ENCODE peak calls at places on chromosomes 16 and 17, in five cellular contexts. Y is NCI-H524; D is stimulated activated CD8-positive, alpha-beta memory T cell treated with anti-CD3 and anti-CD28 coated beads, Interleukin-7, amount 100 ng/mL, for 48 hours; Z is cardiac fibroblast; P is T-helper 1 cell. T is an unnamed sample.
A peak's percentile ranks its signal among the peaks of the same experiment; 100 is the strongest.

GRCh38 chr17:76265624-76266243 is 586 bp downstream of the UBALD2 start:
- DNase-seq in Y (peak; percentile 25), D (no peak), Z (peak; percentile 47), P (peak; percentile 61), T (peak; percentile 84)

GRCh38 chr16:275786-276232 is at the start of gene RGS11:
- DNase-seq in Y (no peak), D (no peak), Z (no peak), P (no peak), T (peak; percentile 60)

GRCh38 chr16:83713597-83713996 is 94.2 kb upstream of the HSBP1 start:
- DNase-seq in Y (no peak), D (no peak), Z (no peak), P (no peak), T (no peak)

GRCh38 chr17:58317421-58318064 is 11.1 kb downstream of the TSPOAP1 start:
- DNase-seq in Y (peak; percentile 66), D (peak; percentile 77), Z (peak; percentile 62), P (peak; percentile 51), T (peak; percentile 25)

GRCh38 chr17:59916446-59916845 is 23.5 kb downstream of the RPS6KB1 start:
- DNase-seq in Y (no peak), D (no peak), Z (no peak), P (no peak), T (no peak)

GRCh38 chr16:2857451-2858244 is at the start of gene PRSS22:
- DNase-seq in Y (no peak), D (no peak), Z (no peak), P (no peak), T (no peak)

GRCh38 chr16:53504665-53505064 is 1.7 kb upstream of the AKTIP start:
- DNase-seq in Y (no peak), D (no peak), Z (peak; percentile 95), P (no peak), T (no peak)

GRCh38 chr17:67456103-67456502 is 79.0 kb downstream of the PITPNC1 start:
- DNase-seq in Y (no peak), D (no peak), Z (no peak), P (no peak), T (no peak)

GRCh38 chr16:84925092-84925772 is 86.1 kb downstream of the ZDHHC7 start:
- DNase-seq in Y (peak; percentile 30), D (peak; percentile 48), Z (peak; percentile 38), P (peak; percentile 54), T (peak; percentile 83)

GRCh38 chr17:83173997-83174858 is 94.8 kb downstream of the METRNL start:
- DNase-seq in Y (no peak), D (no peak), Z (peak; percentile 42), P (no peak), T (peak; percentile 49)

GRCh38 chr16:82152641-82153094 is 17.4 kb downstream of the MPHOSPH6 start:
- DNase-seq in Y (no peak), D (no peak), Z (no peak), P (no peak), T (no peak)

GRCh38 chr16:66930189-66930588 is 4.0 kb downstream of the CIAO2B start:
- DNase-seq in Y (no peak), D (no peak), Z (peak; percentile 81), P (no peak), T (no peak)

GRCh38 chr17:39404542-39405378 is 3.3 kb upstream of the FBXL20 start:
- DNase-seq in Y (no peak), D (peak; percentile 22), Z (peak; percentile 91), P (no peak), T (no peak)

GRCh38 chr17:44065668-44066203 is 735 bp downstream of the LSM12 start:
- DNase-seq in Y (no peak), D (no peak), Z (peak; percentile 27), P (no peak), T (no peak)

GRCh38 chr17:951388-952132 is 28.0 kb downstream of the NXN start:
- DNase-seq in Y (no peak), D (no peak), Z (peak; percentile 42), P (no peak), T (peak; percentile 27)

GRCh38 chr16:22313141-22313781 is 16.1 kb downstream of the POLR3E start:
- DNase-seq in Y (peak; percentile 50), D (no peak), Z (no peak), P (no peak), T (no peak)

GRCh38 chr17:27741361-27741861 is 58.9 kb downstream of the NOS2 start:
- DNase-seq in Y (no peak), D (no peak), Z (peak; percentile 31), P (no peak), T (no peak)

GRCh38 chr17:80265205-80266068 is 4.8 kb downstream of the RNF213 start:
- DNase-seq in Y (no peak), D (peak; percentile 70), Z (no peak), P (peak; percentile 39), T (no peak)

GRCh38 chr17:9381068-9381467 is 194.6 kb downstream of the STX8 start:
- DNase-seq in Y (no peak), D (no peak), Z (peak; percentile 75), P (no peak), T (no peak)

GRCh38 chr17:53150101-53150698 is 672.5 kb upstream of the KIF2B start:
- DNase-seq in Y (peak; percentile 12), D (no peak), Z (no peak), P (no peak), T (no peak)